ENCODE peak calls at places on chromosomes 7 and 10, in six cellular contexts. T, J, C, E, G and Z are unnamed samples.

GRCh38 chr10:132036887-132037675 is 28.7 kb upstream of the JAKMIP3 start:
- DNase-seq in T (no peak), J (no peak), C (peak), E (no peak), G (peak), Z (no peak)

GRCh38 chr7:36395171-36395894 is 5.7 kb downstream of the ANLN start:
- DNase-seq in T (no peak), J (no peak), C (no peak), E (no peak), G (no peak), Z (no peak)

GRCh38 chr10:75019360-75019759 is 92.1 kb upstream of the SAMD8 start:
- DNase-seq in T (no peak), J (no peak), C (no peak), E (no peak), G (no peak), Z (peak)

GRCh38 chr7:27251513-27252306 is 9.1 kb downstream of the EVX1 start:
- DNase-seq in T (no peak), J (no peak), C (no peak), E (no peak), G (no peak), Z (no peak)

GRCh38 chr7:99036531-99037175 is 107.3 kb downstream of the SMURF1 start:
- DNase-seq in T (no peak), J (no peak), C (peak), E (no peak), G (peak), Z (peak)

GRCh38 chr10:15863733-15864132 is 3.4 kb upstream of the MINDY3 start:
- DNase-seq in T (no peak), J (no peak), C (no peak), E (no peak), G (no peak), Z (no peak)

GRCh38 chr7:957418-958220 is 3.1 kb upstream of the ADAP1 start:
- DNase-seq in T (no peak), J (no peak), C (no peak), E (no peak), G (no peak), Z (no peak)

GRCh38 chr10:32412499-32412853 is 33.5 kb upstream of the CCDC7 start:
- DNase-seq in T (no peak), J (no peak), C (no peak), E (no peak), G (no peak), Z (peak)

GRCh38 chr7:40483630-40484029 is 348.8 kb downstream of the SUGCT start:
- DNase-seq in T (no peak), J (no peak), C (no peak), E (no peak), G (no peak), Z (no peak)

GRCh38 chr7:116528008-116528789 is 3.4 kb downstream of the CAV1 start:
- DNase-seq in T (no peak), J (no peak), C (peak), E (peak), G (no peak), Z (peak)

GRCh38 chr7:135414850-135415439 is 95.0 kb downstream of the CNOT4 start:
- DNase-seq in T (peak), J (no peak), C (no peak), E (no peak), G (no peak), Z (peak)

GRCh38 chr7:125651823-125652528 is 722.4 kb upstream of the POT1 start:
- DNase-seq in T (no peak), J (no peak), C (no peak), E (no peak), G (no peak), Z (no peak)

GRCh38 chr10:86951184-86951761 is 6.1 kb downstream of the MMRN2 start:
- DNase-seq in T (no peak), J (no peak), C (no peak), E (no peak), G (no peak), Z (no peak)

GRCh38 chr10:4498763-4499251 is 327.2 kb upstream of the AKR1E2 start:
- DNase-seq in T (no peak), J (no peak), C (no peak), E (no peak), G (no peak), Z (no peak)

GRCh38 chr10:11782793-11783557 is 40.2 kb upstream of the PROSER2 start:
- DNase-seq in T (no peak), J (no peak), C (peak), E (no peak), G (no peak), Z (peak)

GRCh38 chr10:23558361-23558799 is 119.5 kb downstream of the OTUD1 start:
- DNase-seq in T (no peak), J (no peak), C (no peak), E (no peak), G (no peak), Z (no peak)

GRCh38 chr7:105778956-105779355 is 97.4 kb downstream of the ATXN7L1 start:
- DNase-seq in T (no peak), J (no peak), C (no peak), E (no peak), G (no peak), Z (no peak)

GRCh38 chr7:134778941-134779740 is at the start of gene CALD1:
- DNase-seq in T (peak), J (no peak), C (peak), E (peak), G (no peak), Z (peak)

GRCh38 chr7:76272872-76273271 is 29.6 kb upstream of the HSPB1 start:
- DNase-seq in T (no peak), J (no peak), C (no peak), E (no peak), G (no peak), Z (no peak)

GRCh38 chr10:61608255-61609040 is 54.3 kb upstream of the CABCOCO1 start:
- DNase-seq in T (no peak), J (no peak), C (no peak), E (no peak), G (no peak), Z (no peak)

GRCh38 chr10:122632031-122632430 is 67.6 kb downstream of the C10orf120 start:
- DNase-seq in T (no peak), J (no peak), C (no peak), E (no peak), G (no peak), Z (no peak)

GRCh38 chr10:4279649-4280048 is 494.6 kb upstream of the KLF6 start:
- DNase-seq in T (no peak), J (no peak), C (no peak), E (no peak), G (no peak), Z (no peak)

GRCh38 chr7:101744588-101744987 is 72.8 kb upstream of the CUX1 start:
- DNase-seq in T (no peak), J (no peak), C (no peak), E (no peak), G (no peak), Z (no peak)

GRCh38 chr7:44145419-44145968 is 4.4 kb upstream of the MYL7 start:
- DNase-seq in T (no peak), J (peak), C (peak), E (no peak), G (no peak), Z (no peak)

GRCh38 chr7:91628742-91629141 is 251.8 kb downstream of the MTERF1 start:
- DNase-seq in T (peak), J (no peak), C (no peak), E (no peak), G (no peak), Z (no peak)

GRCh38 chr7:98322331-98323260 is 41.1 kb downstream of the BRI3 start:
- DNase-seq in T (no peak), J (no peak), C (no peak), E (no peak), G (no peak), Z (no peak)

GRCh38 chr10:24494236-24494635 is 229.5 kb downstream of the ARHGAP21 start:
- DNase-seq in T (no peak), J (no peak), C (no peak), E (no peak), G (no peak), Z (no peak)

GRCh38 chr7:30143748-30144251 is 9.0 kb downstream of the MTURN start:
- DNase-seq in T (no peak), J (no peak), C (no peak), E (no peak), G (no peak), Z (no peak)

GRCh38 chr7:132456418-132456817 is 119.9 kb downstream of the PLXNA4 start:
- DNase-seq in T (no peak), J (no peak), C (no peak), E (no peak), G (no peak), Z (no peak)

GRCh38 chr10:13659887-13660544 is 73.3 kb downstream of the PRPF18 start:
- DNase-seq in T (peak), J (peak), C (peak), E (peak), G (peak), Z (peak)

GRCh38 chr10:931326-932318 is at the start of gene LARP4B:
- DNase-seq in T (peak), J (peak), C (peak), E (peak), G (peak), Z (peak)

GRCh38 chr7:37489703-37490102 is 41.0 kb upstream of the ELMO1 start:
- DNase-seq in T (no peak), J (no peak), C (no peak), E (no peak), G (no peak), Z (no peak)

GRCh38 chr7:99461221-99461620 is 4.7 kb downstream of the ATP5MF start:
- DNase-seq in T (no peak), J (no peak), C (no peak), E (no peak), G (no peak), Z (no peak)

GRCh38 chr10:102281103-102281502 is 35.8 kb downstream of the GBF1 start:
- DNase-seq in T (no peak), J (no peak), C (no peak), E (no peak), G (no peak), Z (no peak)

GRCh38 chr10:60465801-60466200 is 76.1 kb upstream of the ANK3 start:
- DNase-seq in T (no peak), J (no peak), C (no peak), E (no peak), G (no peak), Z (no peak)

GRCh38 chr7:151721694-151722093 is 155.2 kb downstream of the PRKAG2 start:
- DNase-seq in T (no peak), J (no peak), C (no peak), E (no peak), G (no peak), Z (peak)

GRCh38 chr7:130930260-130930659 is 196.3 kb upstream of the KLF14 start:
- DNase-seq in T (no peak), J (no peak), C (no peak), E (no peak), G (no peak), Z (no peak)

GRCh38 chr10:86294346-86295265 is 72.0 kb downstream of the GRID1 start:
- DNase-seq in T (peak), J (no peak), C (no peak), E (no peak), G (no peak), Z (no peak)

GRCh38 chr10:113987805-113988204 is 55.9 kb upstream of the ADRB1 start:
- DNase-seq in T (no peak), J (no peak), C (no peak), E (no peak), G (no peak), Z (no peak)